ENCODE peak calls at places on chromosomes 1 and 21, in seven cellular contexts. T is HCT116, R is SK-N-SH, F is HepG2, I is H1, W is K562, J is GM12878. C is an unnamed sample.

GRCh38 chr21:43590220-43590619 is 69.1 kb downstream of the HSF2BP start:
- DNase-seq in T (no peak), J (no peak), F (peak; percentile 73), I (no peak), W (no peak), R (no peak), C (no peak)

GRCh38 chr1:119068427-119068826 is 72.0 kb downstream of the WARS2 start:
- DNase-seq in R (peak; percentile 28), T (no peak), I (no peak), F (no peak), W (peak; percentile 62), J (no peak), C (no peak)

GRCh38 chr1:195141294-195141693 is 1466.9 kb downstream of the KCNT2 start:
- DNase-seq in W (no peak), J (no peak), R (no peak), T (peak; percentile 2), F (no peak), I (no peak), C (no peak)

GRCh38 chr1:91700771-91701493 is 185.0 kb downstream of the TGFBR3 start:
- DNase-seq in J (no peak), I (no peak), W (no peak), F (no peak), R (no peak), T (no peak), C (peak; percentile 7)

GRCh38 chr1:66446261-66447001 is 87.5 kb upstream of the SGIP1 start:
- DNase-seq in W (peak; percentile 57), T (peak; percentile 74), I (no peak), J (peak; percentile 63), F (peak; percentile 47), R (peak; percentile 64), C (peak; percentile 16)

GRCh38 chr1:103516693-103517092 is 8.8 kb upstream of the RNPC3 start:
- DNase-seq in I (no peak), F (no peak), T (no peak), W (no peak), J (no peak), R (no peak), C (no peak)

GRCh38 chr1:941588-942383 is 17.3 kb downstream of the NOC2L start:
- DNase-seq in F (peak; percentile 34), J (no peak), R (peak; percentile 90), T (no peak), I (no peak), W (peak; percentile 88), C (peak; percentile 77)

GRCh38 chr1:67214420-67215174 is 48.3 kb downstream of the IL23R start:
- DNase-seq in W (peak; percentile 48), T (peak; percentile 19), F (peak; percentile 23), J (peak; percentile 68), R (no peak), I (no peak), C (peak; percentile 35)

GRCh38 chr1:69569983-69570755 is 2.4 kb downstream of the LRRC7 start:
- DNase-seq in R (no peak), J (no peak), W (peak; percentile 6), I (no peak), T (no peak), F (no peak), C (no peak)

GRCh38 chr21:42234464-42235241 is 15.7 kb downstream of the ABCG1 start:
- DNase-seq in I (no peak), T (no peak), W (peak; percentile 67), F (peak; percentile 4), J (no peak), R (peak; percentile 92), C (peak; percentile 72)

GRCh38 chr1:1422465-1423244 is 1.6 kb upstream of the ANKRD65 start:
- DNase-seq in W (peak; percentile 78), F (no peak), J (no peak), I (no peak), T (no peak), R (no peak), C (no peak)

GRCh38 chr1:52454779-52455178 is 50.4 kb downstream of the PRPF38A start:
- DNase-seq in F (no peak), T (no peak), I (peak; percentile 13), W (no peak), J (no peak), R (no peak), C (no peak)

GRCh38 chr21:25487046-25487594 is 120.2 kb downstream of the MRPL39 start:
- DNase-seq in F (no peak), W (no peak), J (peak; percentile 96), T (no peak), R (no peak), I (no peak), C (no peak)

GRCh38 chr1:199297174-199297573 is 658.3 kb downstream of the PTPRC start:
- DNase-seq in R (no peak), W (no peak), F (no peak), J (no peak), T (no peak), I (no peak), C (no peak)

GRCh38 chr1:27162090-27162489 is 7.2 kb upstream of the SLC9A1 start:
- DNase-seq in F (no peak), T (no peak), I (no peak), R (no peak), W (no peak), J (no peak), C (no peak)

GRCh38 chr1:227883073-227883520 is 64.6 kb downstream of the WNT9A start:
- DNase-seq in J (no peak), W (no peak), R (peak; percentile 10), I (no peak), T (no peak), F (no peak), C (no peak)

GRCh38 chr21:14863745-14864210 is 201.0 kb downstream of the NRIP1 start:
- DNase-seq in W (peak; percentile 50), T (no peak), F (peak; percentile 82), R (no peak), I (no peak), J (no peak), C (no peak)

GRCh38 chr21:33668620-33669019 is 26.3 kb downstream of the ITSN1 start:
- DNase-seq in R (no peak), F (no peak), J (no peak), W (no peak), I (no peak), T (no peak), C (no peak)

GRCh38 chr1:6580588-6581270 is 935 bp downstream of the ZBTB48 start:
- DNase-seq in F (no peak), W (peak; percentile 67), R (peak; percentile 46), I (no peak), J (no peak), T (no peak), C (no peak)

GRCh38 chr1:157147906-157148717 is 9.9 kb upstream of the ETV3 start:
- DNase-seq in W (no peak), T (no peak), I (no peak), R (no peak), J (no peak), F (no peak), C (peak; percentile 44)

GRCh38 chr1:235643837-235644692 is 5.5 kb downstream of the GNG4 start:
- DNase-seq in R (peak; percentile 31), I (no peak), F (no peak), J (no peak), W (no peak), T (no peak), C (no peak)

GRCh38 chr1:232973652-232974611 is 23.5 kb downstream of the NTPCR start:
- DNase-seq in R (no peak), F (no peak), W (no peak), J (no peak), T (no peak), I (no peak), C (no peak)

GRCh38 chr1:17663646-17664045 is 91.5 kb upstream of the ACTL8 start:
- DNase-seq in W (no peak), R (no peak), I (no peak), T (no peak), F (no peak), J (no peak), C (no peak)

GRCh38 chr1:17664322-17664721 is 90.8 kb upstream of the ACTL8 start:
- DNase-seq in I (no peak), J (no peak), R (no peak), T (no peak), W (no peak), F (no peak), C (no peak)

GRCh38 chr1:17662296-17662695 is 92.8 kb upstream of the ACTL8 start:
- DNase-seq in W (no peak), F (no peak), J (no peak), R (no peak), I (no peak), T (no peak), C (no peak)

GRCh38 chr1:17662786-17663185 is 92.3 kb upstream of the ACTL8 start:
- DNase-seq in T (no peak), R (no peak), F (no peak), J (no peak), W (no peak), I (no peak), C (no peak)

GRCh38 chr1:17661546-17662157 is 93.5 kb upstream of the ACTL8 start:
- DNase-seq in F (peak; percentile 41), I (peak; percentile 10), J (no peak), R (peak; percentile 93), T (peak; percentile 12), W (peak; percentile 83), C (peak; percentile 60)
- TF ChIP-seq JUND in F (no peak), I (no peak), J (no peak), R (no peak), T (no peak), W (no peak), C (no peak)

GRCh38 chr1:176801553-176802020 is 338.6 kb downstream of the PAPPA2 start:
- DNase-seq in F (no peak), I (no peak), T (no peak), W (no peak), J (no peak), R (no peak), C (no peak)
- TF ChIP-seq JUND in F (no peak), I (no peak), T (no peak), W (no peak), J (no peak), R (no peak), C (no peak)

GRCh38 chr1:205376739-205377138 is 20.0 kb upstream of the KLHDC8A start:
- DNase-seq in T (peak; percentile 50), R (no peak), W (no peak), I (no peak), F (no peak), J (no peak), C (no peak)
- TF ChIP-seq JUND in T (peak; percentile 47), R (no peak), W (no peak), I (no peak), F (no peak), J (no peak), C (no peak)

DNA sequence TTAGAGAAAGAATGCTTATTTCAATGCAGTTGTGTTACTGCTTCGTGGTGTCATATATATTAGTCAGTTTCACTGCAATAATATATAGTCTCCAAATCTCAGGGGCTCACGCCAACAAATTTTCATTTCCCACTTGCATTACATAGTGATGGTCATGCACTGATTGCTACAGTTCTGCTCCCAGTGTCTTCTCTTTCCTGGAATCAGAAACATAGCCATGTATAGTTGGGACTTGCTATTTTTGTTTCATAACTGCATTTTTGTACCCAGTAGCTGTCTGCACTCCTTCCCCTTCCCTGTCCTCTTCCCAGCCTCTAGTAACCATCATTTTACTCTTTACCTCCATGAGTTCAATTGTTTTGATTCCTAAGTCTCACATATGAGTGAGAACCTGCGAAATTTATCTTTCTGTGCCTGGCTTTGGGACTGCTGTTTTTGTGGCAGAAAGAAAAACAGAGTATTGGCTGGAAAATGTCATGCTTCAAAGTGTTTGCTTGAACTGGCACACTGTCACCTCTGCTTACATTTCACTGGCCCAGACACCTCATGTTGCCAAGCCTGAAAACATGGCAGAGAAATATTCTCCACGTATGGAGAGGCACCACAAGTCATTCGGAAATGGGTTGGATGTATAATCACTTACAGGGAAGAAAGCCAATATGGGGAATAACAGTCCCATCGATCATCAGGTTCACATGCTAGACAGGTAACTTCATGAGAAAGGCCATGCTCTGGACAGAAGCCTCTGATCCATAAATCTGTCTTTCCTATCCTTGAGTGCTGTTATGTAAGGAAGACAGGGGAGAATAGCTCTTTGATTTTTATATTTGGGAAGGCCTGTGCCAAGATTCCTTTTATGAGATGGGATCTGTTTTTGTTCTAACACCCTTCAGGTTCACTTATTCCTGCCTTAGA is 60.4 kb upstream of the BACH1 start:
- DNase-seq in F (no peak), R (no peak), W (no peak), J (no peak), T (no peak), I (no peak), C (no peak)
- TF ChIP-seq JUND in F (no peak), R (no peak), W (no peak), J (no peak), T (no peak), I (no peak), C (no peak)

C was measured in T47D.